ENCODE peak calls at places on chromosomes 4 and X, in five cellular contexts. X is tibial nerve; D is CD8-positive, alpha-beta memory T cell; U is BJ; F is MM.1S. E is an unnamed sample.

GRCh38 chrX:52271212-52271611 is 86.5 kb downstream of the MAGED4 start:
- DNase-seq in D (no peak), U (no peak), F (peak), X (no peak), E (peak)

GRCh38 chrX:116284383-116284782 is 113.8 kb downstream of the AGTR2 start:
- DNase-seq in D (no peak), U (no peak), F (no peak), X (no peak), E (no peak)

GRCh38 chr4:929970-930625 is 2.0 kb downstream of the GAK start:
- DNase-seq in U (no peak), X (no peak), D (no peak), F (no peak), E (no peak)

GRCh38 chr4:100417565-100417964 is 100.3 kb downstream of the EMCN start:
- DNase-seq in D (no peak), F (no peak), U (no peak), X (no peak), E (no peak)

GRCh38 chrX:74613350-74614192 is 853 bp downstream of the RLIM start:
- DNase-seq in F (no peak), U (no peak), D (no peak), X (no peak), E (peak)

GRCh38 chr4:148443550-148444295 is 1.5 kb upstream of the NR3C2 start:
- DNase-seq in D (peak), U (no peak), X (peak), F (peak), E (peak)

GRCh38 chr4:123922847-123923246 is 526.3 kb downstream of the SPRY1 start:
- DNase-seq in F (no peak), U (no peak), X (no peak), D (no peak), E (no peak)

GRCh38 chrX:114134465-114134864 is 449.4 kb upstream of the HTR2C start:
- DNase-seq in D (no peak), U (no peak), F (no peak), X (no peak), E (no peak)

GRCh38 chr4:27318740-27319139 is 458.1 kb downstream of the STIM2 start:
- DNase-seq in X (no peak), F (no peak), U (no peak), D (no peak), E (peak)

GRCh38 chr4:154618708-154619315 is 6.4 kb upstream of the FGG start:
- DNase-seq in U (no peak), D (no peak), X (peak), F (peak), E (peak)

GRCh38 chrX:46666831-46667230 is 92.1 kb downstream of the SLC9A7 start:
- DNase-seq in X (no peak), U (no peak), F (no peak), D (no peak), E (no peak)

GRCh38 chr4:141328550-141329173 is 108.0 kb downstream of the ZNF330 start:
- DNase-seq in U (no peak), F (no peak), D (no peak), X (no peak), E (no peak)

GRCh38 chr4:146407257-146407656 is 114.5 kb downstream of the SLC10A7 start:
- DNase-seq in U (no peak), D (no peak), F (no peak), X (no peak), E (no peak)

GRCh38 chr4:113572620-113573019 is 188.9 kb downstream of the CAMK2D start:
- DNase-seq in X (no peak), F (no peak), U (no peak), D (no peak), E (no peak)

GRCh38 chr4:113576947-113577678 is 184.4 kb downstream of the CAMK2D start:
- DNase-seq in F (no peak), D (no peak), U (no peak), X (no peak), E (no peak)

GRCh38 chr4:113579360-113579759 is 182.2 kb downstream of the CAMK2D start:
- DNase-seq in F (no peak), D (no peak), U (no peak), X (no peak), E (no peak)

GRCh38 chr4:113574636-113575103 is 186.9 kb downstream of the CAMK2D start:
- DNase-seq in F (no peak), D (no peak), U (no peak), X (no peak), E (peak)

GRCh38 chr4:113575391-113575790 is 186.1 kb downstream of the CAMK2D start:
- DNase-seq in D (no peak), U (no peak), X (no peak), F (no peak), E (no peak)
- H3K4me3 ChIP-seq in D (no peak), U (no peak), X (no peak), F (no peak), E (no peak)

GRCh38 chr4:86453044-86453501 is 93.2 kb upstream of the MAPK10 start:
- DNase-seq in U (no peak), D (no peak), F (no peak), X (peak), E (peak)

GRCh38 chr4:86450189-86450588 is 90.3 kb upstream of the MAPK10 start:
- DNase-seq in X (no peak), F (no peak), U (no peak), D (no peak), E (no peak)

GRCh38 chr4:86451560-86452322 is 91.9 kb upstream of the MAPK10 start:
- DNase-seq in X (no peak), D (no peak), F (no peak), U (no peak), E (no peak)

GRCh38 chr4:86450861-86451260 is 91.0 kb upstream of the MAPK10 start:
- DNase-seq in U (no peak), X (no peak), F (no peak), D (no peak), E (no peak)

DNA sequence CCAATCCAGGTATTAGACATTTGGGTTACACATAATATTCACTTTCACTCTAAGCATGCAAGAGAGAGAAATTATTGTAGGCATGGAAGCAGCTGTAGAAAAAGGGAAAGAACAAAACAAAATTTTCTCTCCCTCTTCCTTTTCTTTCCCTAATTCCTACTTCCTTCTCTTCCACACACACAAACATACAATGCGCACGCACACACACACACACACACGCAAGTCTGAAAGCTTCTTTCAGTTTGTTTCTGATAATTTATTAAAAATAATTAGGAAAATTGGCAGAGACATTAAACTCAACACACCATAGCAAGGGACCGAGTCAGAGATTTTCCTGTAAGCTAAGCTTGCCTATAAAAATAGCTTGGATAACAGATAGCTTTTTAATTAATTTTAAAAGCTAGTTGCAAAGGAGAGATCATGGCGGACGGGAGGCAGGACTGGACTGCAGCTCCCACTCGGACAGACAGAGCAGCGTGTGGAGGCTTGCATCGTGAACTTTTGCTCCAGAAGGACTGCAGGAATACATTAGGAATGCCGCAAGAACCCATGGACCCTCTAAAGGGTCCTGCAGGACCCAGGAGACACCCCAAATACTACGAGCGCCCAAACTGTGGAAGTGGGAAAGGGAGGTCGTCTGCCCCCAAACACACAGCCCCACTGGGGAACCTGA is 92.6 kb upstream of the MAPK10 start:
- DNase-seq in D (no peak), F (no peak), U (no peak), X (no peak), E (no peak)
- H3K4me3 ChIP-seq in D (no peak), F (no peak), U (no peak), X (peak), E (no peak)

GRCh38 chrX:23503835-23504539 is 163.3 kb upstream of the PRDX4 start:
- DNase-seq in X (peak), U (peak), D (no peak), F (no peak), E (peak)

GRCh38 chrX:23504895-23505294 is 162.4 kb upstream of the PRDX4 start:
- DNase-seq in F (no peak), X (no peak), D (no peak), U (no peak), E (no peak)

GRCh38 chrX:23505531-23506303 is 161.6 kb upstream of the PRDX4 start:
- DNase-seq in U (no peak), D (no peak), F (no peak), X (no peak), E (no peak)

GRCh38 chrX:23504540-23504884 is 162.8 kb upstream of the PRDX4 start:
- DNase-seq in U (no peak), F (no peak), D (no peak), X (no peak), E (no peak)

DNA sequence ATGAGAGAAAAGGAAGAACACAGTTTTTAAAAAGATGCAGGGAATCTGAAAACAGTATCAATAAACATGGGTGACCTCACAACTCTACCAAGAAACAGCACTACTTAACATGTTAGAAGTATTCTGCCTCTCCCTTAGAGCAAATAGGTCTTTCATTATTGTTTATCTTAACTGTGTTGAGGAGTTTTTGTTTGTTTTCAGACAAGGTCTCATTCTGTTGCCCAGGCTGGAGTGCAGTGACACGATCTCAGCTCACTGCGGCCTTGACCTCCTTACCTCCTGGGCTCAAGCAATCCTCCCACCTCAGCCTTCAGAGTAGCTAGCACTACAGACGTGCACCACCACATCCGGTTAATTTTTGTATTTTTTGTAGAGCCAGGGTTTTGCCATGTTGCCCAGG is 165.3 kb upstream of the PRDX4 start:
- DNase-seq in D (no peak), U (no peak), X (no peak), F (no peak), E (no peak)
- H3K4me3 ChIP-seq in D (no peak), U (no peak), X (no peak), F (no peak), E (no peak)

GRCh38 chr4:185936650-185937376 is 124.8 kb upstream of the SORBS2 start:
- DNase-seq in D (no peak), U (no peak), F (no peak), X (no peak), E (no peak)

GRCh38 chr4:185932491-185932890 is 120.5 kb upstream of the SORBS2 start:
- DNase-seq in U (no peak), X (no peak), D (no peak), F (no peak), E (no peak)

GRCh38 chr4:185931375-185931774 is 119.4 kb upstream of the SORBS2 start:
- DNase-seq in D (no peak), U (no peak), F (no peak), X (no peak), E (no peak)

GRCh38 chr4:185931986-185932385 is 120.0 kb upstream of the SORBS2 start:
- DNase-seq in D (no peak), X (no peak), F (no peak), U (no peak), E (no peak)

GRCh38 chr4:185933078-185933581 is 121.1 kb upstream of the SORBS2 start:
- DNase-seq in X (no peak), U (no peak), F (no peak), D (no peak), E (no peak)
- H3K4me3 ChIP-seq in X (no peak), U (no peak), F (no peak), D (no peak), E (no peak)

GRCh38 chr4:37682701-37683401 is 3.3 kb downstream of the RELL1 start:
- DNase-seq in U (no peak), X (no peak), D (no peak), F (peak), E (peak)
- H3K4me3 ChIP-seq in U (no peak), X (no peak), D (peak), F (peak), E (no peak)

DNA sequence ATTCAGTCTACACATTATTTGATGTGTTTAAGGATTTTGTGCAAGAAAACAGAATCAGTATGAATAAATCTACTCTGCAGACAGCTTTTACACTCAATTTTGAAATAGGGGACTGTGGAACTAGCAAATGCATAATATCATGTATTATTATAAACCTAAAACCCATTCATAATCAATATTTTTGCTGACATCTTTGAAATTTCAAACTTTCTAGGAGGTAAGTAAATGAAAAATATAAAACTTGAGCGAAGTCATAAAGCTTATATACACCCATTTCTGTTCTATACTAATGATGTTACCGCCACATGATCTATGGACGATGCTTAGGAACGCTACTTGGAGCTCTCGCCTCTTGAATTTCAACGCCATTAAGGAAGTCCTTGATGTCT is 38.1 kb downstream of the ADGRA3 start:
- DNase-seq in F (no peak), U (no peak), X (no peak), D (no peak), E (no peak)
- H3K4me3 ChIP-seq in F (no peak), U (no peak), X (no peak), D (no peak), E (no peak)